ENCODE peak calls at places on chromosomes 13 and 19, in four cellular contexts. One of them, this sample, is unnamed.

GRCh38 chr19:34808566-34808965 is 35.6 kb upstream of the ZNF599 start:
- DNase-seq in WTC11: no peak
- DNase-seq in SK-N-SH: no peak
- DNase-seq in GM12878: no peak
- DNase-seq in this sample: no peak

GRCh38 chr19:33302974-33303790 is 848 bp upstream of the CEBPA start:
- DNase-seq in GM12878: no peak
- DNase-seq in WTC11: peak; percentile 61
- DNase-seq in SK-N-SH: peak; percentile 88
- DNase-seq in this sample: no peak

GRCh38 chr13:30463820-30464495 is 1.8 kb downstream of the HMGB1 start:
- DNase-seq in WTC11: no peak
- DNase-seq in SK-N-SH: no peak
- DNase-seq in GM12878: no peak
- DNase-seq in this sample: peak; percentile 44

GRCh38 chr13:99926014-99926731 is 45.4 kb downstream of the ZIC5 start:
- DNase-seq in SK-N-SH: peak; percentile 38
- DNase-seq in WTC11: no peak
- DNase-seq in GM12878: no peak
- DNase-seq in this sample: peak; percentile 25

GRCh38 chr13:60572003-60572792 is 175.2 kb downstream of the TDRD3 start:
- DNase-seq in WTC11: no peak
- DNase-seq in SK-N-SH: no peak
- DNase-seq in GM12878: no peak
- DNase-seq in this sample: no peak

GRCh38 chr19:49084206-49085019 is 838 bp upstream of the SNRNP70 start:
- DNase-seq in GM12878: no peak
- DNase-seq in WTC11: no peak
- DNase-seq in SK-N-SH: no peak
- DNase-seq in this sample: peak; percentile 61

GRCh38 chr19:55646889-55647731 is 902 bp upstream of the CCDC106 start:
- DNase-seq in GM12878: no peak
- DNase-seq in WTC11: no peak
- DNase-seq in SK-N-SH: peak; percentile 23
- DNase-seq in this sample: no peak

GRCh38 chr19:36139120-36139472 is 770 bp upstream of the CAPNS1 start:
- DNase-seq in GM12878: no peak
- DNase-seq in SK-N-SH: no peak
- DNase-seq in WTC11: no peak
- DNase-seq in this sample: no peak

GRCh38 chr13:46359731-46360130 is 27.3 kb downstream of the RUBCNL start:
- DNase-seq in SK-N-SH: no peak
- DNase-seq in WTC11: no peak
- DNase-seq in GM12878: no peak
- DNase-seq in this sample: no peak

GRCh38 chr13:51435002-51435578 is 17.7 kb downstream of the INTS6 start:
- DNase-seq in GM12878: no peak
- DNase-seq in WTC11: no peak
- DNase-seq in SK-N-SH: peak; percentile 21
- DNase-seq in this sample: no peak

GRCh38 chr19:11205939-11206570 is 8.7 kb upstream of the KANK2 start:
- DNase-seq in SK-N-SH: no peak
- DNase-seq in WTC11: no peak
- DNase-seq in GM12878: peak; percentile 47
- DNase-seq in this sample: no peak

GRCh38 chr13:113745059-113745458 is 14.0 kb upstream of the TMEM255B start:
- DNase-seq in SK-N-SH: no peak
- DNase-seq in GM12878: no peak
- DNase-seq in WTC11: no peak
- DNase-seq in this sample: no peak

GRCh38 chr19:19185853-19186728 is 5.9 kb downstream of the BORCS8 start:
- DNase-seq in SK-N-SH: peak; percentile 83
- DNase-seq in GM12878: no peak
- DNase-seq in WTC11: peak; percentile 89
- DNase-seq in this sample: peak; percentile 69

GRCh38 chr13:99198630-99199029 is 2.0 kb upstream of the UBAC2 start:
- DNase-seq in SK-N-SH: no peak
- DNase-seq in WTC11: no peak
- DNase-seq in GM12878: no peak
- DNase-seq in this sample: no peak

GRCh38 chr13:43307921-43308433 is 284.6 kb downstream of the DNAJC15 start:
- DNase-seq in WTC11: no peak
- DNase-seq in SK-N-SH: peak; percentile 71
- DNase-seq in GM12878: peak; percentile 68
- DNase-seq in this sample: no peak

GRCh38 chr13:98657506-98658085 is 80.7 kb upstream of the STK24 start:
- DNase-seq in SK-N-SH: peak; percentile 48
- DNase-seq in GM12878: no peak
- DNase-seq in WTC11: no peak
- DNase-seq in this sample: no peak

GRCh38 chr19:50458396-50459066 is 17.8 kb upstream of the EMC10 start:
- DNase-seq in WTC11: no peak
- DNase-seq in SK-N-SH: no peak
- DNase-seq in GM12878: no peak
- DNase-seq in this sample: no peak

GRCh38 chr19:52369463-52370340 is at the start of gene ZNF880:
- DNase-seq in WTC11: peak; percentile 93
- DNase-seq in GM12878: peak; percentile 38
- DNase-seq in SK-N-SH: peak; percentile 93
- DNase-seq in this sample: peak; percentile 41

GRCh38 chr13:50261502-50261901 is 246.3 kb downstream of the KCNRG start:
- DNase-seq in GM12878: no peak
- DNase-seq in SK-N-SH: no peak
- DNase-seq in WTC11: no peak
- DNase-seq in this sample: no peak
- TF ChIP-seq USF1 in GM12878: no peak
- TF ChIP-seq USF1 in SK-N-SH: no peak
- TF ChIP-seq USF1 in WTC11: no peak
- TF ChIP-seq USF1 in this sample: no peak

GRCh38 chr13:42007844-42008243 is 40.6 kb upstream of the DGKH start:
- DNase-seq in SK-N-SH: no peak
- DNase-seq in WTC11: no peak
- DNase-seq in GM12878: no peak
- DNase-seq in this sample: no peak
- TF ChIP-seq USF1 in SK-N-SH: no peak
- TF ChIP-seq USF1 in WTC11: no peak
- TF ChIP-seq USF1 in GM12878: no peak
- TF ChIP-seq USF1 in this sample: no peak

GRCh38 chr19:3646336-3647092 is 19.9 kb upstream of the CACTIN start:
- DNase-seq in GM12878: no peak
- DNase-seq in SK-N-SH: no peak
- DNase-seq in WTC11: no peak
- DNase-seq in this sample: no peak
- TF ChIP-seq USF1 in GM12878: no peak
- TF ChIP-seq USF1 in SK-N-SH: no peak
- TF ChIP-seq USF1 in WTC11: no peak
- TF ChIP-seq USF1 in this sample: no peak

DNA sequence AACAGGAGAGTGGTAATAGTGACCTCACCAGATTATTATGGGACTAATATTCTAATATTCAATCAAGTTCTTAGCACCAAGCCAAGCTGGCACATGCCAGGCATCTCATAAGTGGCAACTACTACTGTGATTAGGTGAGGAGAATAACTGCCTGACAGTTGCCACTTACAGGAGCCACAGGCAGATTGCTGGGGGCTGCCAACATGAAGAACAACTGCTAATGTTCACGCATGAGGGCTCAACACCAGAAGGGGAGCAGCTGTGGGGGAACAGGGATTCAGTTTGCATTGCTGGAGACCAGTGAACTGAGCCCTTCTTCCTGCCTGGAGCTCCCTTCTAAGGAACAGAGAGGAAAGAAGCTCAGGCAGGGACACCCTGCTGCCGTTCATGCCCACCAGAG is 504.5 kb downstream of the FOXO1 start:
- DNase-seq in GM12878: no peak
- DNase-seq in SK-N-SH: no peak
- DNase-seq in WTC11: no peak
- DNase-seq in this sample: no peak
- TF ChIP-seq USF1 in GM12878: no peak
- TF ChIP-seq USF1 in SK-N-SH: no peak
- TF ChIP-seq USF1 in WTC11: no peak
- TF ChIP-seq USF1 in this sample: no peak

GRCh38 chr19:940591-941291 is 14.9 kb downstream of the ARID3A start:
- DNase-seq in SK-N-SH: peak; percentile 93
- DNase-seq in WTC11: no peak
- DNase-seq in GM12878: no peak
- DNase-seq in this sample: no peak
- TF ChIP-seq USF1 in SK-N-SH: no peak
- TF ChIP-seq USF1 in WTC11: no peak
- TF ChIP-seq USF1 in GM12878: no peak
- TF ChIP-seq USF1 in this sample: no peak

GRCh38 chr19:6776999-6777398 is 4.5 kb downstream of the VAV1 start:
- DNase-seq in WTC11: no peak
- DNase-seq in GM12878: no peak
- DNase-seq in SK-N-SH: no peak
- DNase-seq in this sample: no peak

GRCh38 chr19:6774821-6775707 is 2.6 kb downstream of the VAV1 start:
- DNase-seq in GM12878: no peak
- DNase-seq in SK-N-SH: no peak
- DNase-seq in WTC11: no peak
- DNase-seq in this sample: no peak

GRCh38 chr19:6772028-6772865 is at the start of gene VAV1:
- DNase-seq in SK-N-SH: peak; percentile 53
- DNase-seq in WTC11: peak; percentile 30
- DNase-seq in GM12878: peak; percentile 64
- DNase-seq in this sample: peak; percentile 88

GRCh38 chr19:6772866-6773322 is 386 bp downstream of the VAV1 start:
- DNase-seq in WTC11: no peak
- DNase-seq in SK-N-SH: no peak
- DNase-seq in GM12878: no peak
- DNase-seq in this sample: no peak

DNA sequence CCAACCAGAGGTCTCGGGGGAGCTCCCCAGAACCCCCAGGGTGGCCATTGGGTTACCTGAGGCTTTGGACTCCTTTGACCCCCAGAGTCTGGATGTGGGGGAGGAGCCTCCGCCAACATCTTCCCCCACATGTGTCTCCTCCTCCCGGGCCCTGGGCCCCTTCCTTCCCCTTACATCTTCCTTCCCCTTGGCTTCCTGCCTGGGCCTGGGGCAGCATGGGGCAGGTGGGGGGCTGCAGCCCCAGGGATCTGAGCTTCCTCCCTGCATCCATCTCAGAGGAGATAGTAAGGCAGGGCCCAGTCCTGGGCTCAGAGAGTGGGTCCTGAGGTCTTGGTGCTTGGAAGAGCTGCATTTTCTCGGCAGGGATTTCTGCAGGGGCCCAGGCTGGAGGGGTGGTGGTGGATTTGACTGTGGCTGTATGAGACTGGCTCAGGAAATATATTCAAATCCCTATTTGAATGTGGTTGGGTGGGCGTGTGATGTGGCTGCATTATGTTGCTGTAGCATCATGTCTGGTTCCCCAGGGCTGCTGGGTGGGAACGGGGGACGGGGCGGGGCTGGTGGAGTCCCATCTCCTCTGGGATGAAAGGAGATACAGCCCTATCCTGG is 919 bp downstream of the VAV1 start:
- DNase-seq in GM12878: peak; percentile 64
- DNase-seq in WTC11: no peak
- DNase-seq in SK-N-SH: no peak
- DNase-seq in this sample: no peak
- TF ChIP-seq USF1 in GM12878: no peak
- TF ChIP-seq USF1 in WTC11: no peak
- TF ChIP-seq USF1 in SK-N-SH: no peak
- TF ChIP-seq USF1 in this sample: no peak

This sample was measured in K562.